ENCODE peak calls at places on chromosome 19, in seven cellular contexts. One of them, this sample, is unnamed.

GRCh38 chr19:33273881-33274662 is 28.3 kb downstream of the CEBPA start:
- DNase-seq in naive thymus-derived CD8-positive, alpha-beta T cell: no peak
- DNase-seq in AG08396: peak; percentile 81
- DNase-seq in esophagus squamous epithelium: no peak
- DNase-seq in head of caudate nucleus: no peak
- DNase-seq in omental fat pad: peak; percentile 51
- DNase-seq in stimulated activated CD4-positive, alpha-beta T cell treated with anti-CD3 and anti-CD28 coated beads, Interleukin-1b, Interleukin-23, amount 100 ng/mL, for 48 hours: peak; percentile 48
- DNase-seq in this sample: no peak

GRCh38 chr19:16330368-16330801 is 5.8 kb downstream of the KLF2 start:
- DNase-seq in head of caudate nucleus: no peak
- DNase-seq in stimulated activated CD4-positive, alpha-beta T cell treated with anti-CD3 and anti-CD28 coated beads, Interleukin-1b, Interleukin-23, amount 100 ng/mL, for 48 hours: peak; percentile 97
- DNase-seq in omental fat pad: peak; percentile 72
- DNase-seq in AG08396: peak; percentile 77
- DNase-seq in esophagus squamous epithelium: peak; percentile 57
- DNase-seq in naive thymus-derived CD8-positive, alpha-beta T cell: peak; percentile 88
- DNase-seq in this sample: no peak

GRCh38 chr19:39428309-39429112 is 7.2 kb downstream of the RPS16 start:
- DNase-seq in esophagus squamous epithelium: no peak
- DNase-seq in omental fat pad: no peak
- DNase-seq in stimulated activated CD4-positive, alpha-beta T cell treated with anti-CD3 and anti-CD28 coated beads, Interleukin-1b, Interleukin-23, amount 100 ng/mL, for 48 hours: no peak
- DNase-seq in head of caudate nucleus: no peak
- DNase-seq in AG08396: peak; percentile 84
- DNase-seq in naive thymus-derived CD8-positive, alpha-beta T cell: no peak
- DNase-seq in this sample: no peak

GRCh38 chr19:10118960-10119359 is 739 bp downstream of the EIF3G start:
- DNase-seq in omental fat pad: no peak
- DNase-seq in esophagus squamous epithelium: no peak
- DNase-seq in naive thymus-derived CD8-positive, alpha-beta T cell: no peak
- DNase-seq in AG08396: no peak
- DNase-seq in head of caudate nucleus: no peak
- DNase-seq in stimulated activated CD4-positive, alpha-beta T cell treated with anti-CD3 and anti-CD28 coated beads, Interleukin-1b, Interleukin-23, amount 100 ng/mL, for 48 hours: peak; percentile 21
- DNase-seq in this sample: no peak

GRCh38 chr19:40805258-40805868 is 6.4 kb downstream of the EGLN2 start:
- DNase-seq in AG08396: no peak
- DNase-seq in stimulated activated CD4-positive, alpha-beta T cell treated with anti-CD3 and anti-CD28 coated beads, Interleukin-1b, Interleukin-23, amount 100 ng/mL, for 48 hours: no peak
- DNase-seq in esophagus squamous epithelium: no peak
- DNase-seq in omental fat pad: no peak
- DNase-seq in head of caudate nucleus: no peak
- DNase-seq in naive thymus-derived CD8-positive, alpha-beta T cell: no peak
- DNase-seq in this sample: no peak

GRCh38 chr19:47096721-47097120 is 16.9 kb downstream of the ZC3H4 start:
- DNase-seq in esophagus squamous epithelium: no peak
- DNase-seq in omental fat pad: no peak
- DNase-seq in head of caudate nucleus: no peak
- DNase-seq in stimulated activated CD4-positive, alpha-beta T cell treated with anti-CD3 and anti-CD28 coated beads, Interleukin-1b, Interleukin-23, amount 100 ng/mL, for 48 hours: no peak
- DNase-seq in naive thymus-derived CD8-positive, alpha-beta T cell: no peak
- DNase-seq in AG08396: no peak
- DNase-seq in this sample: no peak

GRCh38 chr19:7227735-7228134 is 66.5 kb downstream of the INSR start:
- DNase-seq in stimulated activated CD4-positive, alpha-beta T cell treated with anti-CD3 and anti-CD28 coated beads, Interleukin-1b, Interleukin-23, amount 100 ng/mL, for 48 hours: no peak
- DNase-seq in esophagus squamous epithelium: no peak
- DNase-seq in naive thymus-derived CD8-positive, alpha-beta T cell: no peak
- DNase-seq in omental fat pad: no peak
- DNase-seq in head of caudate nucleus: no peak
- DNase-seq in AG08396: no peak
- DNase-seq in this sample: no peak

GRCh38 chr19:3642987-3643386 is 16.4 kb upstream of the CACTIN start:
- DNase-seq in head of caudate nucleus: no peak
- DNase-seq in esophagus squamous epithelium: no peak
- DNase-seq in omental fat pad: no peak
- DNase-seq in stimulated activated CD4-positive, alpha-beta T cell treated with anti-CD3 and anti-CD28 coated beads, Interleukin-1b, Interleukin-23, amount 100 ng/mL, for 48 hours: peak; percentile 18
- DNase-seq in naive thymus-derived CD8-positive, alpha-beta T cell: no peak
- DNase-seq in AG08396: no peak
- DNase-seq in this sample: no peak

GRCh38 chr19:1457031-1457739 is 7.3 kb downstream of the APC2 start:
- DNase-seq in head of caudate nucleus: no peak
- DNase-seq in naive thymus-derived CD8-positive, alpha-beta T cell: no peak
- DNase-seq in stimulated activated CD4-positive, alpha-beta T cell treated with anti-CD3 and anti-CD28 coated beads, Interleukin-1b, Interleukin-23, amount 100 ng/mL, for 48 hours: no peak
- DNase-seq in AG08396: no peak
- DNase-seq in omental fat pad: no peak
- DNase-seq in esophagus squamous epithelium: no peak
- DNase-seq in this sample: no peak

GRCh38 chr19:53879145-53880037 is 2.6 kb upstream of the PRKCG start:
- DNase-seq in esophagus squamous epithelium: no peak
- DNase-seq in stimulated activated CD4-positive, alpha-beta T cell treated with anti-CD3 and anti-CD28 coated beads, Interleukin-1b, Interleukin-23, amount 100 ng/mL, for 48 hours: peak; percentile 80
- DNase-seq in AG08396: peak; percentile 95
- DNase-seq in omental fat pad: peak; percentile 78
- DNase-seq in head of caudate nucleus: peak; percentile 94
- DNase-seq in naive thymus-derived CD8-positive, alpha-beta T cell: peak; percentile 73
- DNase-seq in this sample: peak; percentile 89